ENCODE peak calls at places on chromosomes 7 and 10, in six cellular contexts. X is neuronal stem cell, U is H9, W is H1, M is trophoblast cell, H is IMR-90. O is an unnamed sample.

GRCh38 chr7:150986099-150986512 is 4.7 kb upstream of the NOS3 start:
- DNase-seq in X (no peak), U (peak; percentile 77), W (no peak), M (peak; percentile 51), H (peak; percentile 48), O (peak; percentile 66)

GRCh38 chr10:17516376-17516775 is 62.0 kb upstream of the ST8SIA6 start:
- DNase-seq in X (no peak), U (no peak), W (no peak), M (peak; percentile 30), H (peak; percentile 34), O (peak; percentile 68)

GRCh38 chr7:80369321-80369720 is 142.5 kb downstream of the GNAT3 start:
- DNase-seq in X (no peak), U (no peak), W (no peak), M (no peak), H (no peak), O (no peak)

GRCh38 chr10:100811261-100811660 is 65.9 kb downstream of the PAX2 start:
- DNase-seq in X (no peak), U (no peak), W (no peak), M (no peak), H (no peak), O (no peak)

GRCh38 chr10:74640134-74640533 is 186.3 kb upstream of the KAT6B start:
- DNase-seq in X (peak; percentile 17), U (peak; percentile 38), W (peak; percentile 2), M (no peak), H (peak; percentile 9), O (peak; percentile 10)

GRCh38 chr10:76012928-76013327 is 581.5 kb downstream of the LRMDA start:
- DNase-seq in X (peak; percentile 85), U (no peak), W (no peak), M (no peak), H (no peak), O (no peak)

GRCh38 chr10:129049501-129049900 is 417.5 kb upstream of the MGMT start:
- DNase-seq in X (no peak), U (no peak), W (no peak), M (no peak), H (no peak), O (no peak)

GRCh38 chr7:86776136-86776535 is 132.4 kb downstream of the GRM3 start:
- DNase-seq in X (no peak), U (no peak), W (no peak), M (no peak), H (no peak), O (no peak)

GRCh38 chr7:106757846-106758245 is 96.9 kb upstream of the CCDC71L start:
- DNase-seq in X (no peak), U (no peak), W (no peak), M (no peak), H (peak; percentile 64), O (no peak)

GRCh38 chr10:20596911-20597310 is 300.2 kb downstream of the NEBL start:
- DNase-seq in X (peak; percentile 43), U (no peak), W (no peak), M (peak; percentile 44), H (no peak), O (peak; percentile 65)

GRCh38 chr7:50837965-50838364 is 55.3 kb upstream of the GRB10 start:
- DNase-seq in X (no peak), U (no peak), W (no peak), M (no peak), H (peak; percentile 89), O (no peak)

GRCh38 chr10:112000466-112000865 is 183.1 kb downstream of the GPAM start:
- DNase-seq in X (no peak), U (no peak), W (no peak), M (peak; percentile 51), H (no peak), O (no peak)

GRCh38 chr10:112002191-112002590 is 181.4 kb downstream of the GPAM start:
- DNase-seq in X (no peak), U (no peak), W (no peak), M (no peak), H (no peak), O (no peak)

GRCh38 chr10:112006407-112006806 is 177.2 kb downstream of the GPAM start:
- DNase-seq in X (no peak), U (no peak), W (no peak), M (no peak), H (no peak), O (no peak)

GRCh38 chr10:112006831-112007230 is 176.7 kb downstream of the GPAM start:
- DNase-seq in X (no peak), U (no peak), W (no peak), M (no peak), H (no peak), O (no peak)

DNA sequence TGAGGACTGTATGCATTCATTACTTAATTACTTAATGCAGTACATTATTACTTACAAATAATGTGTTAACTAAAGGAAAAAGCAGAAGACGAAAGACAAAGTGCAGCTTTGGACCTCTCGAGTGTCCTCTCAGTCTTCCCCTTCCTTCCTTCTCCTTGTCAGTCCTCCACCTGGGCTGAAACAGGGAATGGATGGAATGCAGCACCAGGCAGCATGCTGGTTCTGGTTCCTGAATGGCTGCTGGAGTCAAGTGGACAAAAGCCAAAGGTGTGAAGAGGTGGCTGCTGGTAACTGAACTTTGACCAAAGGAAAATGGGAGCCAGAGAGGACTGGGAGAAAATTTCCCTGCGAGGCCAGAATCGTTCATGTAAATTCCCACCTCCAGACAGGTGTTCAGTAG is 179.5 kb downstream of the GPAM start:
- DNase-seq in X (no peak), U (no peak), W (no peak), M (peak; percentile 62), H (no peak), O (no peak)
- H3K18ac ChIP-seq in X (no peak overlapping the region), U (no peak overlapping the region), W (no peak overlapping the region), M (no peak overlapping the region), H (no peak overlapping the region), O (no peak overlapping the region)

GRCh38 chr7:111080495-111081105 is 10.3 kb upstream of the LRRN3 start:
- DNase-seq in X (no peak), U (no peak), W (no peak), M (no peak), H (no peak), O (no peak)
- H3K14ac ChIP-seq in X (no peak overlapping the region), U (no peak overlapping the region), W (no peak overlapping the region), M (no peak overlapping the region), H (no peak overlapping the region), O (no peak overlapping the region)

GRCh38 chr10:71634531-71635164 is 84.9 kb downstream of the C10orf105 start:
- DNase-seq in X (no peak), U (no peak), W (no peak), M (no peak), H (no peak), O (no peak)
- H3K18ac ChIP-seq in X (peak overlapping the region; percentile 15), U (no peak overlapping the region), W (peak overlapping the region; percentile 26), M (no peak overlapping the region), H (no peak overlapping the region), O (no peak overlapping the region)

GRCh38 chr7:158106272-158106671 is 481.4 kb downstream of the PTPRN2 start:
- DNase-seq in X (no peak), U (no peak), W (no peak), M (no peak), H (no peak), O (no peak)
- H3K14ac ChIP-seq in X (no peak overlapping the region), U (no peak overlapping the region), W (no peak overlapping the region), M (no peak overlapping the region), H (no peak overlapping the region), O (no peak overlapping the region)

GRCh38 chr7:27375958-27376357 is 133.4 kb downstream of the EVX1 start:
- DNase-seq in X (no peak), U (peak; percentile 49), W (no peak), M (no peak), H (no peak), O (no peak)
- H3K18ac ChIP-seq in X (no peak overlapping the region), U (no peak overlapping the region), W (no peak overlapping the region), M (no peak overlapping the region), H (no peak overlapping the region), O (no peak overlapping the region)

GRCh38 chr7:101952355-101953247 is 135.2 kb downstream of the CUX1 start:
- DNase-seq in X (no peak), U (no peak), W (no peak), M (peak; percentile 40), H (peak; percentile 93), O (peak; percentile 97)
- H3K14ac ChIP-seq in X (no peak overlapping the region), U (no peak overlapping the region), W (no peak overlapping the region), M (peak overlapping the region; percentile 72), H (peak overlapping the region; percentile 95), O (peak overlapping the region; percentile 75)

GRCh38 chr10:102504179-102504975 is 605 bp downstream of the SUFU start:
- DNase-seq in X (peak; percentile 74), U (peak; percentile 70), W (peak; percentile 38), M (peak; percentile 59), H (peak; percentile 45), O (peak; percentile 52)
- H3K18ac ChIP-seq in X (peak overlapping the region; percentile 94), U (no peak overlapping the region), W (no peak overlapping the region), M (peak overlapping the region; percentile 36), H (peak overlapping the region; percentile 16), O (peak overlapping the region; percentile 96)

GRCh38 chr10:7196284-7196683 is 214.6 kb downstream of the SFMBT2 start:
- DNase-seq in X (no peak), U (no peak), W (no peak), M (no peak), H (no peak), O (no peak)
- H3K14ac ChIP-seq in X (peak overlapping the region; percentile 71), U (no peak overlapping the region), W (no peak overlapping the region), M (no peak overlapping the region), H (no peak overlapping the region), O (no peak overlapping the region)

O was measured in mesenchymal stem cell.